ENCODE peak calls at places on chromosomes 4 and X, in six cellular contexts. V is tibial artery, J is GM23248, T is HCT116, Z is GM23338, K is ascending aorta. X is an unnamed sample.

GRCh38 chr4:2911868-2912267 is 51.3 kb downstream of the NOP14 start:
- DNase-seq in Z (no peak), T (no peak), V (no peak), K (no peak), J (no peak), X (no peak)

GRCh38 chr4:43132010-43132582 is 239.6 kb downstream of the GRXCR1 start:
- DNase-seq in Z (peak), J (peak), V (no peak), T (peak), K (peak), X (peak)

GRCh38 chrX:101395789-101396188 is 5.0 kb downstream of the RPL36A start:
- DNase-seq in K (no peak), Z (no peak), V (no peak), J (peak), T (no peak), X (no peak)

GRCh38 chrX:110944323-110944761 is 148.7 kb upstream of the CHRDL1 start:
- DNase-seq in T (no peak), V (peak), Z (peak), K (no peak), J (no peak), X (no peak)

GRCh38 chrX:30863969-30864368 is 25.1 kb downstream of the TAB3 start:
- DNase-seq in K (no peak), T (no peak), Z (no peak), V (no peak), J (no peak), X (no peak)

GRCh38 chr4:54139332-54139731 is 39.4 kb downstream of the GSX2 start:
- DNase-seq in J (no peak), K (no peak), V (no peak), T (no peak), Z (no peak), X (no peak)

GRCh38 chrX:23884427-23885024 is 23.2 kb downstream of the APOO start:
- DNase-seq in T (no peak), V (no peak), K (peak), Z (no peak), J (peak), X (no peak)

GRCh38 chr4:149523039-149523438 is 292.6 kb downstream of the IQCM start:
- DNase-seq in V (no peak), J (no peak), T (no peak), K (no peak), Z (no peak), X (no peak)

GRCh38 chrX:72316408-72317079 is 10.8 kb upstream of the CITED1 start:
- DNase-seq in J (no peak), T (no peak), V (no peak), Z (peak), K (no peak), X (no peak)

GRCh38 chr4:83043801-83044407 is 8.9 kb downstream of the COPS4 start:
- DNase-seq in V (no peak), T (no peak), Z (no peak), K (no peak), J (peak), X (no peak)

GRCh38 chr4:137707626-137708025 is 175.3 kb upstream of the PCDH18 start:
- DNase-seq in J (peak), K (no peak), T (no peak), V (no peak), Z (no peak), X (no peak)

GRCh38 chr4:154683956-154684681 is 59.7 kb upstream of the LRAT start:
- DNase-seq in J (no peak), T (no peak), K (no peak), Z (no peak), V (no peak), X (no peak)

GRCh38 chr4:128512767-128513322 is 225.2 kb upstream of the PGRMC2 start:
- DNase-seq in K (no peak), Z (peak), V (no peak), T (no peak), J (peak), X (no peak)

GRCh38 chr4:97910005-97910404 is 233.3 kb downstream of the STPG2 start:
- DNase-seq in J (no peak), Z (peak), K (no peak), V (no peak), T (peak), X (peak)

GRCh38 chr4:113012776-113013175 is 36.7 kb upstream of the ANK2 start:
- DNase-seq in V (no peak), J (no peak), K (no peak), T (no peak), Z (peak), X (no peak)

GRCh38 chr4:105460306-105460705 is 13.6 kb downstream of the PPA2 start:
- DNase-seq in Z (no peak), J (no peak), V (no peak), K (no peak), T (no peak), X (no peak)

GRCh38 chrX:63686878-63687714 is 97.9 kb downstream of the ARHGEF9 start:
- DNase-seq in T (peak), K (no peak), J (peak), Z (peak), V (no peak), X (no peak)

GRCh38 chrX:40945366-40945713 is 139.9 kb upstream of the USP9X start:
- DNase-seq in J (peak), V (peak), Z (no peak), T (peak), K (no peak), X (no peak)

GRCh38 chr4:38620025-38620424 is 44.0 kb upstream of the KLF3 start:
- DNase-seq in V (no peak), Z (no peak), J (no peak), T (no peak), K (no peak), X (no peak)

GRCh38 chrX:21883258-21883657 is 27.5 kb downstream of the YY2 start:
- DNase-seq in V (peak), J (no peak), T (no peak), Z (no peak), K (no peak), X (no peak)

GRCh38 chr4:72031868-72032619 is at the start of gene NPFFR2:
- DNase-seq in V (no peak), K (no peak), T (no peak), J (no peak), Z (peak), X (no peak)

GRCh38 chr4:55326629-55327028 is 19.4 kb upstream of the SRD5A3 start:
- DNase-seq in J (no peak), K (no peak), V (no peak), Z (no peak), T (no peak), X (no peak)

GRCh38 chrX:8684201-8684600 is 47.7 kb downstream of the ANOS1 start:
- DNase-seq in K (no peak), Z (no peak), V (no peak), J (no peak), T (no peak), X (no peak)

GRCh38 chr4:30720021-30720655 is at the start of gene PCDH7:
- DNase-seq in J (peak), T (no peak), Z (peak), V (peak), K (peak), X (no peak)

GRCh38 chr4:184907216-184907615 is 81.4 kb upstream of the ACSL1 start:
- DNase-seq in Z (no peak), J (no peak), K (no peak), V (no peak), T (no peak), X (no peak)

GRCh38 chrX:8848921-8849320 is 47.7 kb upstream of the FAM9A start:
- DNase-seq in K (no peak), J (peak), T (no peak), V (no peak), Z (no peak), X (no peak)

GRCh38 chrX:107025538-107025937 is 25.5 kb upstream of the MORC4 start:
- DNase-seq in J (peak), T (peak), V (no peak), Z (peak), K (no peak), X (peak)

GRCh38 chrX:39836802-39837420 is 260.8 kb downstream of the BCOR start:
- DNase-seq in V (no peak), K (no peak), J (no peak), Z (no peak), T (no peak), X (no peak)

GRCh38 chrX:2552621-2553297 is 52.0 kb upstream of the DHRSX start:
- DNase-seq in J (peak), Z (no peak), V (no peak), K (no peak), T (no peak), X (no peak)

GRCh38 chrX:118976599-118977340 is 2.4 kb downstream of the LONRF3 start:
- DNase-seq in T (no peak), Z (no peak), J (peak), V (peak), K (peak), X (no peak)

GRCh38 chr4:40749717-40750460 is at the start of gene NSUN7:
- DNase-seq in J (peak), Z (peak), K (peak), V (no peak), T (no peak), X (no peak)

GRCh38 chrX:4668802-4669536 is 955.5 kb upstream of the PRKX start:
- DNase-seq in Z (no peak), J (no peak), V (no peak), T (no peak), K (no peak), X (no peak)

GRCh38 chr4:181008164-181008563 is 1235.0 kb upstream of the TENM3 start:
- DNase-seq in K (no peak), J (no peak), T (no peak), V (no peak), Z (no peak), X (no peak)

GRCh38 chrX:20664774-20665173 is 398.1 kb upstream of the RPS6KA3 start:
- DNase-seq in T (no peak), K (no peak), Z (peak), V (no peak), J (no peak), X (no peak)

GRCh38 chr4:173420324-173420752 is 21.4 kb upstream of the SCRG1 start:
- DNase-seq in Z (peak), J (peak), V (no peak), T (peak), K (no peak), X (no peak)

GRCh38 chrX:132615396-132616131 is 126.7 kb upstream of the MBNL3 start:
- DNase-seq in Z (peak), J (peak), V (peak), K (no peak), T (peak), X (no peak)

GRCh38 chrX:120736989-120737388 is 107.1 kb upstream of the C1GALT1C1 start:
- DNase-seq in K (no peak), V (no peak), T (no peak), J (peak), Z (no peak), X (no peak)

GRCh38 chr4:44157611-44158277 is 290.9 kb downstream of the KCTD8 start:
- DNase-seq in Z (no peak), V (no peak), K (no peak), J (peak), T (no peak), X (peak)

GRCh38 chr4:151174784-151175183 is 75.4 kb downstream of the RPS3A start:
- DNase-seq in J (no peak), K (no peak), Z (no peak), V (no peak), T (no peak), X (no peak)
- H3K4me3 ChIP-seq in J (no peak), K (no peak), Z (no peak), V (no peak), T (no peak), X (no peak)

GRCh38 chr4:110621839-110622751 is 782 bp downstream of the PITX2 start:
- DNase-seq in V (no peak), J (no peak), T (no peak), Z (peak), K (no peak), X (no peak)

GRCh38 chr4:110619001-110619350 is 3.9 kb downstream of the PITX2 start:
- DNase-seq in J (no peak), K (no peak), Z (no peak), V (no peak), T (no peak), X (no peak)

GRCh38 chr4:110619401-110620247 is 3.3 kb downstream of the PITX2 start:
- DNase-seq in Z (peak), V (no peak), J (no peak), T (no peak), K (no peak), X (no peak)

GRCh38 chr4:110621328-110621812 is 1.5 kb downstream of the PITX2 start:
- DNase-seq in J (no peak), Z (peak), V (no peak), K (no peak), T (no peak), X (no peak)

GRCh38 chr4:110620352-110621327 is 2.2 kb downstream of the PITX2 start:
- DNase-seq in V (no peak), T (no peak), J (no peak), K (no peak), Z (peak), X (no peak)
- H3K4me3 ChIP-seq in V (peak), T (no peak), J (no peak), K (peak), Z (peak), X (no peak)

GRCh38 chrX:103464071-103464773 is 55.1 kb downstream of the RAB40A start:
- DNase-seq in T (peak), Z (peak), V (no peak), K (no peak), J (peak), X (no peak)

GRCh38 chrX:103467870-103468269 is 51.4 kb downstream of the RAB40A start:
- DNase-seq in V (no peak), K (no peak), J (no peak), Z (no peak), T (no peak), X (no peak)

GRCh38 chrX:103461156-103461555 is 58.1 kb downstream of the RAB40A start:
- DNase-seq in V (no peak), J (peak), T (no peak), Z (no peak), K (no peak), X (no peak)

GRCh38 chrX:103467156-103467555 is 52.1 kb downstream of the RAB40A start:
- DNase-seq in K (no peak), J (peak), Z (no peak), V (no peak), T (no peak), X (no peak)

DNA sequence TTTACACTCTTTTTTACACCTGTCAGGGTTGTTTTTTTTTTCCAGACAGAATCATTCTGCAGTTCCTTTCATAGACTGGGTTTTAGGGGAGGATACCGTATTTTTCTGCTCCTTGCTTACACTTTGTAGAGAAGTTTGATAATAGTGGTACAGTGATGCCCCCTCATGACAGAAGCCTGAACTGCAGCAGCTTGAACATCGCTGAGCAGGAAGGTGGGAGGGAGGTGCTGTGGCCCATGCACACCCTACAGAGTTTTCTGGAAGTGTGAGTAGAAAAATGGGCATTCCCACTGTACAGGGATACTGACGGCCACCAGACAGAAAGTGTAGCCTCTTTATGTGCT is 54.5 kb downstream of the RAB40A start:
- DNase-seq in Z (peak), T (peak), K (peak), J (peak), V (peak), X (peak)
- H3K4me3 ChIP-seq in Z (no peak), T (no peak), K (peak), J (no peak), V (peak), X (no peak)

DNA sequence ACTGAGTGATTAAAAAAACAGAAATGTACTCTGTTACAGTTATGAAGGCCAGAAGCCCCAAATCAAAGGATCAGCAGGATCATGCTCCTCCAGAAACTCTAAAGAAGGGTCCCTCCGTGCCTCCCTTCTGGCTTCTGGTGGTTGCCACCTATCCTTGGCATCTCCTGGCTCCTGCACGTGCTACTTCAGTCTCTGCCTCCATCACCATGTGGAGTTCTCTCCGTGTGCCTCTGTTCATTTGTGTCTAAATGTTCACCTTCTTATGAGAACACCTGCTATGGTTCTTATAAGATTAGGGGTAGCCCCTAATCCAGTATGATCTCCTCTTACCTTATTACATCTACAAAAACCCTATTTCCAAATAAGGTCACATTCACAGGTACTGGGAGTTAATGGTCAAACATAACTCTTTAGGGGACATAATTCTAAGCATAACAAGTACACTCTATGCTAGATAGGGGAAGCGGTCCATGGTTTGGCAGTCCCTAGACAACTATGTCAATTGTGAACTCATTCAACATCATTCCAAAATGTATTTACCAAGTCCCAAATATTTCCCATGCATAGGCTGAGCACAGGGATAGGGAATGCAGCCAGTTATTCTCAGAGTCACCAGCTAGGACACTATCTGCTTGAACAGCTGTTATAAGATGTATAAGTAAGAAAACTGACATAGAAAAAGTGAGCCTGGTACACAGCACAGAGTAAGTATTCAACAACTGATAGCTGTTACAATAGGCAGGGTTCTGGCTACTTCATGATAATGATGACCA is 295.5 kb upstream of the BOD1L1 start:
- DNase-seq in T (no peak), V (no peak), Z (no peak), J (no peak), K (no peak), X (no peak)
- H3K4me3 ChIP-seq in T (no peak), V (no peak), Z (no peak), J (no peak), K (no peak), X (no peak)

GRCh38 chr4:110477836-110478235 is 1.9 kb downstream of the ENPEP start:
- DNase-seq in J (no peak), Z (no peak), V (no peak), K (no peak), T (no peak), X (no peak)
- H3K4me3 ChIP-seq in J (no peak), Z (no peak), V (no peak), K (no peak), T (no peak), X (no peak)

GRCh38 chrX:153765138-153766079 is 1.4 kb downstream of the PLXNB3 start:
- DNase-seq in K (no peak), T (no peak), J (peak), Z (no peak), V (no peak), X (no peak)
- H3K4me3 ChIP-seq in K (peak), T (no peak), J (peak), Z (no peak), V (peak), X (peak)

GRCh38 chr4:107823870-107824366 is 814 bp upstream of the SGMS2 start:
- DNase-seq in T (peak), V (no peak), Z (peak), K (no peak), J (no peak), X (no peak)
- H3K4me3 ChIP-seq in T (peak), V (peak), Z (peak), K (peak), J (peak), X (peak)

DNA sequence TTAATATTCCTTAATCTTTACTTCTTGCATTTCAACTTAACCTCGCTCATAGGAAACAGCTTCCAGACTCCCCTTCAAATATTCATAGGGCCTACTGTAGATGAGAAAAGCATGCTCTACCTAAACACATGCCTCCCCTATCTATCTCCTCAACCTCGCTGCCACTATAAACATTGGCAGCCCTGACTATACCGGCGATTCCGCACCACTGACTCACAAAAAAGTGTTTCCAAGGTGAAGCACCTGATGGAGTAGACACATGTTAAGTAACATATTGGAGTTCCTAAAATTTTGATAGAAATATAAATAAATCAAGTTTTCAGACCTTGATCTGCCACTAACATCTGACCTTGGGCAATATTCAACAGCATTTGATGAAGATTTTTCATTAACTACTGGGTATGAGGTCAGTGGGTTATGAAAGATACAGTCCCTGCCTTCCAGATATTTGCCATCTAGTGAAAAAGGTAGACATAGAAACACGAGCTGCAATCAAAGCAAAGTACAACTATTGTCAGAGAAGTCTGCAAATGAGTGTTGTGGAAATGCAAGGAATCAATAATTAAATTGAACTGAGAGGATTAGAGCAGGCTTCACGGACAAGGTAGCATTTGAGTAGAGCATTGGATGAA is 184.2 kb downstream of the MAML3 start:
- DNase-seq in T (no peak), J (no peak), K (no peak), Z (no peak), V (no peak), X (no peak)
- H3K4me3 ChIP-seq in T (no peak), J (no peak), K (no peak), Z (no peak), V (no peak), X (no peak)

DNA sequence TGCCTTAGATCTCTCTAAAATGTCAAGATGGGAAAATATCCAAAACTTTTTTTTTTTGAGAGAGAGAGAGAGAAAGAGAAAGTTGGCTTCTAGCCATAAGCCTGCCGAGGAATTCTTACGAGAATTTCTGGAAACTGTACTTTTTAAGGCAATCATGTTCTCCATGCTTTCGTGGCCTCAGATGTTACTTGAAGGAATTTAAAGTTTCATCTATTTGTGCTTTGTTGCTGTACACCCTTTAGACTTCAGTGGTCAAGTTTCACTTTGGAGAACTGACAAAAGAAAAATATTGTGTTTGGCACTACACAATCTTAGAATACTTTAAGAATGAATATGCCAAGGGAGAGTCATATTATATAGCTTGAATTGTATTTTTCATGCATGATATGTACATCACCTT is 53.9 kb downstream of the FAT4 start:
- DNase-seq in T (no peak), V (no peak), K (no peak), J (peak), Z (no peak), X (no peak)
- H3K4me3 ChIP-seq in T (no peak), V (peak), K (peak), J (peak), Z (no peak), X (no peak)

X was measured in LNCaP clone FGC.